ENCODE peak calls at places on chromosomes 7 and 10, in nine cellular contexts. X is activated CD4-positive, alpha-beta T cell treated with anti-CD3 and anti-CD28 coated beads for 1 hour; Y is right cardiac atrium; T is heart left ventricle; B is GM03348; Z is HT-29; C is MM.1S; N is bronchial epithelial cell; P is fibroblast of the aortic adventitia. M is an unnamed sample.

GRCh38 chr10:83542774-83543291 is 596.5 kb upstream of the GHITM start:
- DNase-seq in X (no peak), Y (no peak), T (no peak), B (no peak), Z (no peak), C (peak), N (peak), P (no peak), M (no peak)

GRCh38 chr10:57579926-57580325 is 687.8 kb downstream of the IPMK start:
- DNase-seq in X (no peak), Y (no peak), T (no peak), B (peak), Z (peak), C (peak), N (peak), P (peak), M (peak)

GRCh38 chr10:67171970-67172369 is 246.1 kb downstream of the LRRTM3 start:
- DNase-seq in X (no peak), Y (no peak), T (no peak), B (no peak), Z (no peak), C (no peak), N (no peak), P (no peak), M (no peak)

GRCh38 chr7:26141077-26141476 is 10.9 kb upstream of the NFE2L3 start:
- DNase-seq in X (no peak), Y (no peak), T (no peak), B (no peak), Z (no peak), C (no peak), N (no peak), P (no peak), M (no peak)

GRCh38 chr7:121442845-121443244 is 46.7 kb upstream of the FAM3C start:
- DNase-seq in X (no peak), Y (no peak), T (no peak), B (no peak), Z (peak), C (peak), N (peak), P (no peak), M (peak)

GRCh38 chr10:93206652-93207051 is 133.0 kb downstream of the CYP26A1 start:
- DNase-seq in X (no peak), Y (no peak), T (no peak), B (no peak), Z (peak), C (no peak), N (no peak), P (no peak), M (no peak)

GRCh38 chr7:36203081-36203775 is 50.2 kb downstream of the EEPD1 start:
- DNase-seq in X (no peak), Y (no peak), T (no peak), B (no peak), Z (no peak), C (no peak), N (no peak), P (no peak), M (no peak)

GRCh38 chr7:34488766-34489165 is 169.3 kb upstream of the NPSR1 start:
- DNase-seq in X (no peak), Y (no peak), T (no peak), B (no peak), Z (no peak), C (no peak), N (no peak), P (no peak), M (no peak)